ENCODE peak calls at places on chromosomes 2 and 18, in nine cellular contexts. O is T-cell; L is astrocyte of the spinal cord; H is BJ; Z is AG08396; F is MM.1S; J is CD8-positive, alpha-beta memory T cell; Y is stimulated activated CD8-positive, alpha-beta memory T cell treated with anti-CD3 and anti-CD28 coated beads, Interleukin-4, amount 100 ng/mL, for 4 hours; B is heart right ventricle. R is an unnamed sample.

GRCh38 chr2:72719416-72719815 is 106.4 kb downstream of the EXOC6B start:
- DNase-seq in O (no peak), L (peak), H (no peak), Z (no peak), F (peak), J (no peak), Y (no peak), B (no peak), R (peak)

GRCh38 chr2:216540920-216541319 is 42.3 kb downstream of the RPL37A start:
- DNase-seq in O (no peak), L (no peak), H (no peak), Z (no peak), F (no peak), J (no peak), Y (no peak), B (no peak), R (peak)

GRCh38 chr2:12428786-12429185 is 287.9 kb upstream of the TRIB2 start:
- DNase-seq in O (no peak), L (peak), H (no peak), Z (peak), F (no peak), J (no peak), Y (no peak), B (no peak), R (no peak)

GRCh38 chr2:128287780-128288735 is 30.6 kb downstream of the HS6ST1 start:
- DNase-seq in O (no peak), L (no peak), H (no peak), Z (no peak), F (no peak), J (no peak), Y (no peak), B (no peak), R (no peak)

GRCh38 chr2:184527058-184527457 is 71.3 kb upstream of the ZNF804A start:
- DNase-seq in O (no peak), L (no peak), H (no peak), Z (no peak), F (no peak), J (no peak), Y (no peak), B (no peak), R (no peak)

GRCh38 chr2:126244937-126245336 is 411.0 kb upstream of the GYPC start:
- DNase-seq in O (no peak), L (no peak), H (no peak), Z (no peak), F (peak), J (no peak), Y (no peak), B (peak), R (peak)

GRCh38 chr2:47065771-47066380 is 89.2 kb downstream of the STPG4 start:
- DNase-seq in O (no peak), L (peak), H (peak), Z (peak), F (no peak), J (no peak), Y (no peak), B (no peak), R (no peak)

GRCh38 chr18:49016648-49017539 is 66.1 kb upstream of the SMAD7 start:
- DNase-seq in O (no peak), L (peak), H (peak), Z (peak), F (no peak), J (no peak), Y (no peak), B (no peak), R (peak)

GRCh38 chr2:161044095-161044874 is 115.9 kb upstream of the TANK start:
- DNase-seq in O (no peak), L (no peak), H (no peak), Z (no peak), F (no peak), J (no peak), Y (no peak), B (no peak), R (no peak)